ENCODE peak calls at places on chromosomes 13 and 19, in ten cellular contexts. W is cardiac muscle cell, H is astrocyte, V is stomach, I is colonic mucosa, S is lung, P is brain microvascular endothelial cell, L is GM12864, N is fibroblast of villous mesenchyme, K is choroid plexus epithelial cell. A is an unnamed sample.

GRCh38 chr19:40592170-40592569 is 9.0 kb upstream of the LTBP4 start:
- DNase-seq in W (peak), H (peak), V (no peak), I (no peak), S (no peak), P (peak), L (no peak), N (peak), K (peak), A (peak)

GRCh38 chr13:110138009-110138699 is 168.8 kb downstream of the COL4A1 start:
- DNase-seq in W (peak), H (peak), V (peak), I (peak), S (peak), P (peak), L (no peak), N (peak), K (peak), A (peak)

GRCh38 chr13:31807090-31807541 is 67.8 kb downstream of the RXFP2 start:
- DNase-seq in W (peak), H (peak), V (no peak), I (no peak), S (no peak), P (no peak), L (no peak), N (no peak), K (peak), A (peak)

GRCh38 chr19:48249502-48250014 is 6.2 kb downstream of the CARD8 start:
- DNase-seq in W (peak), H (no peak), V (peak), I (peak), S (peak), P (no peak), L (peak), N (no peak), K (peak), A (peak)

GRCh38 chr19:15280048-15280725 is 47.9 kb upstream of the EPHX3 start:
- DNase-seq in W (no peak), H (no peak), V (no peak), I (no peak), S (no peak), P (no peak), L (no peak), N (peak), K (no peak), A (no peak)

GRCh38 chr19:18796239-18796638 is 5.1 kb upstream of the COMP start:
- DNase-seq in W (no peak), H (no peak), V (no peak), I (no peak), S (no peak), P (no peak), L (no peak), N (no peak), K (no peak), A (no peak)

GRCh38 chr13:30968734-30969335 is 36.4 kb downstream of the TEX26 start:
- DNase-seq in W (peak), H (peak), V (no peak), I (no peak), S (no peak), P (no peak), L (no peak), N (peak), K (peak), A (peak)

GRCh38 chr19:48510421-48511268 is 990 bp downstream of the LMTK3 start:
- DNase-seq in W (peak), H (peak), V (peak), I (peak), S (peak), P (peak), L (no peak), N (peak), K (peak), A (peak)

GRCh38 chr13:99310382-99311031 is 3.3 kb upstream of the GPR183 start:
- DNase-seq in W (peak), H (peak), V (no peak), I (no peak), S (no peak), P (peak), L (no peak), N (peak), K (peak), A (peak)

GRCh38 chr13:20174656-20175405 is 14.0 kb upstream of the GJA3 start:
- DNase-seq in W (peak), H (peak), V (peak), I (peak), S (peak), P (peak), L (peak), N (peak), K (peak), A (peak)

GRCh38 chr19:12886943-12887747 is at the start of gene KLF1:
- DNase-seq in W (no peak), H (no peak), V (no peak), I (no peak), S (no peak), P (no peak), L (no peak), N (no peak), K (no peak), A (no peak)

GRCh38 chr19:12884627-12884925 is 2.4 kb downstream of the KLF1 start:
- DNase-seq in W (no peak), H (no peak), V (no peak), I (no peak), S (no peak), P (no peak), L (no peak), N (no peak), K (no peak), A (no peak)

GRCh38 chr19:12884202-12884601 is 2.8 kb downstream of the KLF1 start:
- DNase-seq in W (no peak), H (no peak), V (no peak), I (no peak), S (no peak), P (no peak), L (no peak), N (no peak), K (no peak), A (no peak)

GRCh38 chr19:12884926-12885748 is 1.9 kb downstream of the KLF1 start:
- DNase-seq in W (peak), H (peak), V (peak), I (peak), S (peak), P (peak), L (peak), N (peak), K (peak), A (peak)

DNA sequence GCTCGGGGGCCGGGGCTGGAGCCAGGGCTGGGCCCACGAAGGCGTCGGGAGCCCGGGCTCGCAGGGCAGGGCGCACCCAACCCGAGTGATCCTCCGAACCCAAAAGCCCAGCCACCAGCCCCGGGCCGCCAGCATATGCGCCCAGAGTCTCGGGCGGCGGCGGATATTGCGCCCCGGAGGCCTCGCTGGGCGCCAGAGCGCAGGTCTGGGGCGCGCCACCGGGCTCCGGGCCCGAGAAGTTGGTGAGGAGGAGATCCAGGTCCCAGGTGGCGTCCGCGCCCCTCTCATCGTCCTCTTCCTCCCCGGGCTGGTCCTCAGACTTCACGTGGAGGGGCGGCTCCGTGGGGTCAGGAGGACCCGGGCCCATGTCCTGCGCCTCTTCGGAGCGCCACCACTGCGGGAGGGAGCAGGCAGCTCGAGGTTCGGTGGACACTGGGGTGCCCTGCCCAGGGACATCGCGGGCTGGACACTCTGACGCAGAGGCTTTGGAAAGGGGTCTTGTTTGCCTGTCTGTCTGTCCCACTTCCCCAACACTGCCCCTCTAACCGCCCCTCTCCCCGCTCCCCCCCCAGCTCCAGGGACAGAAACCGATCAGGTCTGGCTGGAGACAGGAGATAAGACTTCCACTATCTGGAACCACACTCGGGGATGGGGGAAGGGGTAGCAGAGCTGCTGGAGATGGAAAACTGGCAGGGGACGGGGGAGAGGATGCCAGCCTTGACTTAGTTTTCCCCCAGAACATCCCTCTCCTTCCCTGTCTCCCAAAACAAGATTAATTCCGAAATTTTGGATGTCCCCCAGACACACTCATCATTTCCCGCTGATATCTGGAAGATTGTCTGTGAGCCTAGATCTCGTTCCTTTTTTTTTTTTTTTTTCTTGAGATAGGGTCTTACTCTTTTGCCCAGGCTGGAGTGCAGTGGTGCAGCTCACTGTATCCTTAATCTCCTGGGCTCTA is 973 bp downstream of the KLF1 start:
- DNase-seq in W (no peak), H (no peak), V (no peak), I (no peak), S (no peak), P (no peak), L (no peak), N (no peak), K (no peak), A (no peak)
- H3K4me3 ChIP-seq in W (peak), H (peak), V (peak), I (peak), S (peak), P (no peak), L (peak), N (peak), K (no peak), A (peak)

GRCh38 chr19:50252111-50252886 is 48.9 kb downstream of the MYH14 start:
- DNase-seq in W (peak), H (no peak), V (no peak), I (peak), S (no peak), P (peak), L (no peak), N (no peak), K (peak), A (peak)

GRCh38 chr19:50248413-50248812 is 45.0 kb downstream of the MYH14 start:
- DNase-seq in W (no peak), H (no peak), V (no peak), I (no peak), S (no peak), P (no peak), L (no peak), N (no peak), K (no peak), A (no peak)

GRCh38 chr19:50250450-50251136 is 47.2 kb downstream of the MYH14 start:
- DNase-seq in W (no peak), H (no peak), V (no peak), I (no peak), S (no peak), P (no peak), L (no peak), N (no peak), K (no peak), A (no peak)

GRCh38 chr19:50249636-50250035 is 46.2 kb downstream of the MYH14 start:
- DNase-seq in W (no peak), H (no peak), V (no peak), I (no peak), S (no peak), P (no peak), L (no peak), N (no peak), K (no peak), A (no peak)

DNA sequence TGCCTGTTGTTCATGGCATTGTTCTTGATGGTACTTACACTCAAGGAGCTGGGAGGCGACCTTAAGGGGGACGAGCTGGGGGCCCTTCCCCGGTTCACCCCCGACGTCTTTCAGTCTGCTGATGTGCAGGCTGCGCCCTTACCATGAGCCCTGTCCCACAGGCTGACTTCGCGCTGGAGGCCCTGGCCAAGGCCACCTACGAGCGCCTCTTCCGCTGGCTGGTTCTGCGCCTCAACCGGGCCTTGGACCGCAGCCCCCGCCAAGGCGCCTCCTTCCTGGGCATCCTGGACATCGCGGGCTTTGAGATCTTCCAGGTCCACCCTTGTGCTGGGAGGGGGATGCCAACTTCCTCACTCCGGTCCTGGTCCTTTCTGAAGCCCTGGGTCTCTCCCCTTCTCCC is 45.4 kb downstream of the MYH14 start:
- DNase-seq in W (no peak), H (no peak), V (no peak), I (no peak), S (no peak), P (no peak), L (no peak), N (no peak), K (no peak), A (no peak)
- TF ChIP-seq CTCF in W (no peak), H (no peak), V (no peak), I (no peak), S (no peak), P (no peak), L (no peak), N (no peak), K (no peak), A (no peak)

DNA sequence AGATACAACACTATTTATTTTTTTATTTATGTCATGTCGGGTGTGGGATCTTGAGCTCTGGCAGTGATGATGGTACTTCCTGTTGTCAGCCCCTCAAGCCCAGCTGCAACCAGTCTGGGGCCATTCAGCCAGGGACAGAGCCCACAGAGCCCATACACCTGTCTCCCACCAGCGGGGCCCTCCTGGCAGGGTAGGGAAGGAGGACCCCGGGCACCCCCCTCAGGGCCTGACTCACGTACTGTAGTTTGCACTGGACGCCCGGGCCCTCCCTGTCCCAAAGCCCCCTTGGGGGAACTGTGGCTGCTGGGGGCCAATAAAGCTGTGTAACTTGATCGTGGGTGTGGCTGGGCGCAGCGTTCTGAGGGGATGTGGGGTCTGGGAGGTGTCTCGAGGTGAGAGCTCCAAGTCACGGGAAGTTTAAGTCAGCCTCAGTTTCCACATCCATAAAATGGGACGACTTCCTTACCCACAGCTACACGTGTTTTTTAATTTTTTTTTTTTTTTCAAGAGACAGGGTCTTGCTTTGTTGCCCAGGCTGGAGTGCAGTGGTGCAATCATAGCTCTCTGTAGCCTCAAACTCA is 9.5 kb downstream of the ATG4D start:
- DNase-seq in W (no peak), H (no peak), V (no peak), I (no peak), S (no peak), P (no peak), L (no peak), N (no peak), K (no peak), A (no peak)
- H3K4me3 ChIP-seq in W (no peak), H (no peak), V (no peak), I (no peak), S (no peak), P (no peak), L (no peak), N (no peak), K (no peak), A (no peak)

GRCh38 chr13:106612688-106613087 is 44.8 kb upstream of the ARGLU1 start:
- DNase-seq in W (peak), H (no peak), V (peak), I (peak), S (peak), P (peak), L (no peak), N (peak), K (peak), A (peak)
- TF ChIP-seq CTCF in W (no peak), H (no peak), V (no peak), I (no peak), S (no peak), P (no peak), L (no peak), N (no peak), K (no peak), A (no peak)

DNA sequence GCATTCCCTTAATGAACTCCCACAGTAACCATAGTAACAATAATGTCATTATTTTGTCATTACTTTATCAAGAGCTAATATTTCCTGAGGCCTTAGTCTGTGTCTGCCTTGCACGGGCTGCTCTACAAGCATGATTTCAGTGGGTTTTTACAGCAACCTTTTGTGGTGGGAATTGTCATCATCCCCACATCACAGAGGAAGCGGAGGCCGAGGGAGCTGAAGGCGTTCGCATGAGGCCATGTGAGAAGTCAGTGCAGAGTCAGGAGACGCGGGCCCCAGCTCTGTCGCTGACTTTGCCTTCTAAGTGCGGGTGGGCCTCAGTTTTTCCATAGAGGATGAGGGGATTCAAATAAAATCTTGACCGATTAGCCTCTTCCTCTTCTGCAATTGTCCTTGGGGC is 2.4 kb downstream of the KRTDAP start:
- DNase-seq in W (no peak), H (no peak), V (no peak), I (no peak), S (no peak), P (no peak), L (no peak), N (no peak), K (no peak), A (no peak)
- H3K4me3 ChIP-seq in W (no peak), H (no peak), V (no peak), I (no peak), S (no peak), P (no peak), L (no peak), N (no peak), K (no peak), A (no peak)

DNA sequence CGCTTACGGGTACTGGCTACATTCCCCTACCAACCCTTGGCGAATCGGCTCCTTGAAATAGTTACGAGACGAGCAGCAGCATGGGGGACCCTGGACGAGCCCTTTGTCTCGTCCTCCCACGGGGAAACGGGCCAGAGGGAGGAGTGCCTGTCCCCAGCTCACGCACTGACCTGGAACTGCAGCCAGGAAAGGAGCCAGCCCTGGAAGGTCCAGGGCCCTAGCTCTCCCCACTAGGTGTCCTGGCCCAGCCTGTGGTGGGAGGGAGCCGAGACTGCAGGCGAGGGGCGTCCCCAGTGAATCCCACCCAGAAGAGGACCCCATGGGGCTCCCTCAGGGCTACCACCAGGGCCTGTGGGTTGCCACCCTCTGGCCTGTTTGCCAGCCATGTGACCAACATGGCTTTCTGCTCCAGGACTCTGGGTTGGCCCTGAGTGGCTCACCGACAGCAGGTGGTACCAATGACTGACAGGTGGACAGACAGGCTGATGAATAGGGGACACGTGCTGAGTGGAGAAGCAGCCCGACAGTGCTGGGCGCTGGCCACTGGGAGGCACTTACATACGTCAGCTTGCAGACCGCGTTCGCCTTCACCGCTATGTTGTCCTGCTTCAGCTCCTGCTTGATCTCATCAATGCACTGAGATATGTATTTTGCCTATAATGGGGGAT is 13.2 kb downstream of the AP3D1 start:
- DNase-seq in W (no peak), H (no peak), V (no peak), I (no peak), S (no peak), P (no peak), L (no peak), N (no peak), K (no peak), A (no peak)
- TF ChIP-seq CTCF in W (no peak), H (no peak), V (no peak), I (no peak), S (no peak), P (no peak), L (no peak), N (no peak), K (no peak), A (no peak)

A was measured in fibroblast of pulmonary artery.